ENCODE peak calls at places on chromosomes 2 and 18, in six cellular contexts. L, Y, B, U, A and G are unnamed samples.

GRCh38 chr2:226788064-226788463 is 11.6 kb downstream of the IRS1 start:
- DNase-seq in Y (no peak), B (no peak), L (no peak), U (no peak), A (no peak), G (no peak)

GRCh38 chr2:234286956-234287355 is 209.9 kb downstream of the ARL4C start:
- DNase-seq in B (no peak), A (no peak), U (no peak), Y (peak; percentile 65), L (no peak), G (no peak)

GRCh38 chr18:9016819-9017169 is 85.7 kb upstream of the NDUFV2 start:
- DNase-seq in L (no peak), A (no peak), B (no peak), U (no peak), Y (no peak), G (no peak)

GRCh38 chr18:8662574-8663255 is 42.6 kb upstream of the MTCL1 start:
- DNase-seq in A (no peak), L (no peak), B (no peak), U (no peak), Y (no peak), G (no peak)

GRCh38 chr2:196160101-196160500 is 11.3 kb downstream of the STK17B start:
- DNase-seq in B (peak; percentile 88), A (peak; percentile 78), U (peak; percentile 83), L (no peak), Y (peak; percentile 94), G (peak; percentile 85)

GRCh38 chr18:44638811-44639210 is 41.9 kb upstream of the SETBP1 start:
- DNase-seq in U (no peak), Y (no peak), A (no peak), B (no peak), L (no peak), G (no peak)

GRCh38 chr2:159153463-159153862 is 133.0 kb downstream of the WDSUB1 start:
- DNase-seq in B (no peak), Y (no peak), U (no peak), A (no peak), L (no peak), G (no peak)

GRCh38 chr2:46978696-46979095 is 63.1 kb upstream of the MCFD2 start:
- DNase-seq in L (no peak), B (no peak), U (no peak), A (no peak), Y (no peak), G (peak; percentile 70)

GRCh38 chr2:137206064-137206463 is 440.7 kb downstream of the THSD7B start:
- DNase-seq in A (no peak), L (no peak), B (no peak), U (no peak), Y (no peak), G (no peak)

GRCh38 chr2:174656671-174657171 is 59.1 kb upstream of the WIPF1 start:
- DNase-seq in Y (no peak), L (no peak), U (no peak), B (no peak), A (no peak), G (no peak)

GRCh38 chr18:59024829-59025228 is 114.9 kb upstream of the SEC11C start:
- DNase-seq in B (peak; percentile 81), Y (peak; percentile 59), U (no peak), L (no peak), A (no peak), G (no peak)

GRCh38 chr18:1408331-1408835 is 503.7 kb downstream of the ADCYAP1 start:
- DNase-seq in U (no peak), A (no peak), Y (no peak), B (no peak), L (no peak), G (no peak)

GRCh38 chr2:37230581-37230980 is 815 bp downstream of the CEBPZ start:
- DNase-seq in L (no peak), Y (peak; percentile 12), B (peak; percentile 20), U (no peak), A (no peak), G (no peak)

GRCh38 chr2:176093145-176093888 is 796 bp downstream of the HOXD13 start:
- DNase-seq in U (peak; percentile 40), Y (no peak), L (no peak), B (peak; percentile 82), A (no peak), G (no peak)

GRCh38 chr2:120919216-120919615 is 183.5 kb downstream of the GLI2 start:
- DNase-seq in Y (no peak), L (no peak), B (no peak), U (no peak), A (no peak), G (no peak)

GRCh38 chr2:218431878-218432277 is 13.0 kb downstream of the VIL1 start:
- DNase-seq in A (no peak), B (no peak), L (no peak), U (no peak), Y (no peak), G (no peak)

GRCh38 chr2:235483313-235483712 is 10.5 kb upstream of the AGAP1 start:
- DNase-seq in B (no peak), A (no peak), L (no peak), U (no peak), Y (no peak), G (no peak)

GRCh38 chr2:204492417-204492816 is 52.9 kb upstream of the PARD3B start:
- DNase-seq in Y (no peak), U (no peak), A (no peak), B (no peak), L (no peak), G (no peak)

GRCh38 chr18:79572848-79573451 is 106.7 kb upstream of the CTDP1 start:
- DNase-seq in B (no peak), Y (no peak), U (peak; percentile 17), A (no peak), L (peak; percentile 2), G (no peak)

GRCh38 chr2:48279347-48279746 is 250.6 kb upstream of the STON1 start:
- DNase-seq in U (no peak), A (no peak), Y (no peak), L (no peak), B (no peak), G (no peak)

GRCh38 chr2:12637754-12638153 is 79.0 kb upstream of the TRIB2 start:
- DNase-seq in B (peak; percentile 74), A (no peak), L (no peak), Y (no peak), U (no peak), G (no peak)

GRCh38 chr2:118568682-118569081 is 278.8 kb downstream of the EN1 start:
- DNase-seq in B (no peak), L (no peak), U (no peak), Y (no peak), A (no peak), G (no peak)

GRCh38 chr18:49519041-49519971 is 32.3 kb upstream of the C18orf32 start:
- DNase-seq in Y (no peak), A (no peak), L (no peak), U (no peak), B (no peak), G (no peak)

GRCh38 chr18:42484648-42485047 is 529.6 kb downstream of the PIK3C3 start:
- DNase-seq in B (no peak), U (no peak), L (no peak), A (no peak), Y (no peak), G (no peak)

GRCh38 chr2:73291461-73292315 is 1.7 kb downstream of the EGR4 start:
- DNase-seq in B (peak; percentile 19), A (no peak), U (no peak), L (no peak), Y (no peak), G (no peak)

GRCh38 chr2:62920070-62920469 is 130.6 kb upstream of the OTX1 start:
- DNase-seq in Y (peak; percentile 25), B (peak; percentile 42), A (no peak), L (no peak), U (no peak), G (no peak)

GRCh38 chr18:48924621-48925601 is 25.9 kb downstream of the SMAD7 start:
- DNase-seq in B (no peak), U (peak; percentile 53), L (no peak), A (no peak), Y (no peak), G (no peak)

GRCh38 chr18:61991201-61991600 is 98.4 kb upstream of the RNF152 start:
- DNase-seq in Y (peak; percentile 77), L (no peak), A (no peak), B (peak; percentile 70), U (no peak), G (no peak)

GRCh38 chr2:10818986-10819385 is 6.4 kb upstream of the PDIA6 start:
- DNase-seq in B (no peak), L (no peak), Y (no peak), A (no peak), U (peak; percentile 1), G (no peak)

GRCh38 chr18:75130591-75131274 is 78.2 kb downstream of the PTGR3 start:
- DNase-seq in Y (no peak), U (peak; percentile 19), B (no peak), A (no peak), L (no peak), G (no peak)

GRCh38 chr2:29010946-29011649 is 30.0 kb downstream of the TOGARAM2 start:
- DNase-seq in L (no peak), Y (peak; percentile 80), B (no peak), A (no peak), U (peak; percentile 80), G (peak; percentile 37)

GRCh38 chr2:196244516-196244915 is 73.1 kb upstream of the STK17B start:
- DNase-seq in L (no peak), U (no peak), B (peak; percentile 52), A (no peak), Y (no peak), G (no peak)

GRCh38 chr2:61451178-61451577 is 19.7 kb downstream of the USP34 start:
- DNase-seq in A (no peak), U (peak; percentile 33), L (no peak), B (no peak), Y (no peak), G (no peak)

DNA sequence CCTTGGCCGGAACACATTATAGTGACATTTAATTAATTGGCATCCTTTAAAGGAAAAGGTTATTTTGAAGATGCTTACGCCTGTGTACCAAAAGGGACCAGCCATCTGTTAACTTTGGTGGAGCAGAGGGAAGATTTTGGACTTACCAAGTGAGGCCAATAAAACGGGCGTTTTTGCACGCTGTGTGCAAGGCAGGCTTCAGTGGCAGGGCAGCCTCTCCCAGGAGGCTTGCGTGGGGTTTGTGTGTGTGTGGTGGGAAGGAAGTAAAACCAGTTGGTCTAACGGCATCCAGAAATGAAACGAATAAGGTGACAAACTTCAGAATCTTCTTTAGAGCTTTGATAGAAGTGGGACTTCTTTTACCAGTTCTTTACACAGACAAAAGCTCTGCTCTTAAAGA is 191.7 kb downstream of the PRKCE start:
- DNase-seq in U (peak; percentile 57), Y (no peak), L (no peak), B (no peak), A (peak; percentile 40), G (peak; percentile 73)
- H3K4me3 ChIP-seq in U (no peak overlapping the region), Y (no peak overlapping the region), L (no peak overlapping the region), B (no peak overlapping the region), A (no peak overlapping the region), G (peak overlapping the region; percentile 19)

GRCh38 chr2:70995227-70995729 is 605 bp upstream of the TEX261 start:
- DNase-seq in Y (peak; percentile 20), B (peak; percentile 70), U (peak; percentile 77), L (no peak), A (no peak), G (peak; percentile 74)
- TF ChIP-seq CTCF in Y (peak; percentile 25), B (peak; percentile 31), U (peak; percentile 43), L (peak; percentile 33), A (peak; percentile 53), G (peak; percentile 47)

GRCh38 chr2:43212931-43213330 is 13.5 kb downstream of the ZFP36L2 start:
- DNase-seq in Y (no peak), B (no peak), U (peak; percentile 75), L (peak; percentile 40), A (no peak), G (no peak)
- H3K4me3 ChIP-seq in Y (no peak overlapping the region), B (no peak overlapping the region), U (no peak overlapping the region), L (no peak overlapping the region), A (no peak overlapping the region), G (no peak overlapping the region)

GRCh38 chr18:36375118-36375517 is 77.6 kb downstream of the FHOD3 start:
- DNase-seq in U (no peak), L (no peak), B (no peak), Y (no peak), A (no peak), G (peak; percentile 42)
- TF ChIP-seq CTCF in U (no peak), L (no peak), B (no peak), Y (no peak), A (no peak), G (no peak)